ENCODE peak calls at places on chromosomes 1 and 21, in eight cellular contexts. V is foreskin fibroblast, I is sigmoid colon, E is lung, U is HL-60, Q is AG04449, C is esophagus muscularis mucosa, T is lower leg skin. Z is an unnamed sample.

GRCh38 chr1:165290143-165290542 is 66.4 kb downstream of the LMX1A start:
- DNase-seq in V (peak), I (no peak), E (no peak), U (no peak), Q (no peak), C (no peak), T (peak), Z (no peak)

GRCh38 chr1:22471078-22471477 is 19.4 kb downstream of the ZBTB40 start:
- DNase-seq in V (peak), I (peak), E (peak), U (no peak), Q (no peak), C (no peak), T (no peak), Z (no peak)

GRCh38 chr21:32753818-32754610 is 17.5 kb downstream of the PAXBP1 start:
- DNase-seq in V (no peak), I (no peak), E (no peak), U (no peak), Q (no peak), C (no peak), T (no peak), Z (no peak)

GRCh38 chr1:187787696-187788095 is 958.9 kb downstream of the PLA2G4A start:
- DNase-seq in V (no peak), I (no peak), E (no peak), U (no peak), Q (no peak), C (no peak), T (no peak), Z (no peak)

GRCh38 chr1:1419812-1420653 is 1.0 kb downstream of the ANKRD65 start:
- DNase-seq in V (peak), I (no peak), E (no peak), U (no peak), Q (no peak), C (no peak), T (no peak), Z (no peak)

GRCh38 chr1:226889616-226890330 is 19.4 kb downstream of the PSEN2 start:
- DNase-seq in V (no peak), I (no peak), E (no peak), U (no peak), Q (no peak), C (no peak), T (no peak), Z (no peak)

GRCh38 chr1:168164771-168165170 is 14.0 kb upstream of the TIPRL start:
- DNase-seq in V (peak), I (no peak), E (no peak), U (no peak), Q (no peak), C (peak), T (no peak), Z (peak)

GRCh38 chr1:226987623-226988336 is 47.7 kb downstream of the COQ8A start:
- DNase-seq in V (no peak), I (peak), E (no peak), U (no peak), Q (no peak), C (peak), T (no peak), Z (no peak)

GRCh38 chr1:33918368-33918767 is 54.5 kb downstream of the HMGB4 start:
- DNase-seq in V (peak), I (no peak), E (no peak), U (no peak), Q (peak), C (no peak), T (no peak), Z (no peak)

GRCh38 chr21:43368685-43369084 is 58.2 kb downstream of the SIK1 start:
- DNase-seq in V (no peak), I (no peak), E (no peak), U (no peak), Q (no peak), C (no peak), T (no peak), Z (no peak)

GRCh38 chr1:109564189-109564878 is 15.9 kb downstream of the GNAI3 start:
- DNase-seq in V (no peak), I (no peak), E (no peak), U (no peak), Q (no peak), C (no peak), T (no peak), Z (no peak)

GRCh38 chr1:29672955-29673507 is 436.7 kb downstream of the PTPRU start:
- DNase-seq in V (no peak), I (no peak), E (peak), U (no peak), Q (no peak), C (peak), T (no peak), Z (no peak)

GRCh38 chr1:30405631-30406212 is 317.7 kb downstream of the MATN1 start:
- DNase-seq in V (no peak), I (no peak), E (no peak), U (no peak), Q (no peak), C (peak), T (no peak), Z (no peak)

GRCh38 chr1:100151679-100152078 is 18.7 kb downstream of the TRMT13 start:
- DNase-seq in V (no peak), I (no peak), E (no peak), U (no peak), Q (no peak), C (no peak), T (no peak), Z (no peak)

GRCh38 chr1:115764541-115764940 is 4.0 kb downstream of the CASQ2 start:
- DNase-seq in V (peak), I (no peak), E (no peak), U (no peak), Q (no peak), C (peak), T (no peak), Z (peak)

GRCh38 chr1:27383661-27384060 is 528 bp upstream of the CD164L2 start:
- DNase-seq in V (no peak), I (no peak), E (no peak), U (no peak), Q (no peak), C (no peak), T (no peak), Z (no peak)

GRCh38 chr1:240591552-240591951 is 20.4 kb downstream of the GREM2 start:
- DNase-seq in V (no peak), I (no peak), E (no peak), U (no peak), Q (no peak), C (peak), T (no peak), Z (no peak)

GRCh38 chr1:19512545-19512944 is 27.2 kb upstream of the CAPZB start:
- DNase-seq in V (peak), I (no peak), E (no peak), U (no peak), Q (no peak), C (no peak), T (no peak), Z (no peak)

GRCh38 chr1:1890506-1891348 is at the start of gene GNB1:
- DNase-seq in V (peak), I (peak), E (peak), U (peak), Q (no peak), C (peak), T (peak), Z (peak)

GRCh38 chr1:65963161-65963888 is 170.6 kb downstream of the PDE4B start:
- DNase-seq in V (no peak), I (no peak), E (no peak), U (no peak), Q (no peak), C (no peak), T (no peak), Z (peak)

GRCh38 chr1:86154581-86155060 is 2.0 kb downstream of the COL24A1 start:
- DNase-seq in V (peak), I (peak), E (no peak), U (no peak), Q (no peak), C (no peak), T (no peak), Z (peak)

DNA sequence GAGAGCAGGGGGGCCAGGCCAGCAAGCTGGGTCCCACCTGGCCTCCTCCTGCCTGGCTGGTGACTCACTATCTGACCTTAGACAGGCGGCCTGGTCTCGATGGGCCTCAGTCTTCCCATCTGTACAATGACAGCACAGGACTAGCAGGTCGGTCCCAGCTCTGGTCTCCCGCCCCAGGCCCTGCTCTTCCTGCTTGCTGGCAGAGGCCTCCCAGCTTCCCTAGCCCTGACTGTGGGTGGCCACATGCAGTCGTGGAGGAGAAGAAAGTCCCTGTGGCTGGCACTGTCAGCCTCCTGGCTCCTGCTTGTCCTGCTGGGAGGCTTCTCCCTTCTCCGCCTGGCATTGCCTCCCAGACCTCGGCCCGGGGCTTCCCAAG is 817 bp downstream of the EXTL1 start:
- DNase-seq in V (no peak), I (no peak), E (no peak), U (no peak), Q (no peak), C (no peak), T (no peak), Z (no peak)
- H3K4me3 ChIP-seq in V (no peak), I (no peak), E (no peak), U (no peak), Q (peak), C (no peak), T (no peak), Z (no peak)

GRCh38 chr1:8460132-8460544 is 142.2 kb downstream of the SLC45A1 start:
- DNase-seq in V (peak), I (no peak), E (no peak), U (no peak), Q (no peak), C (no peak), T (no peak), Z (no peak)
- TF ChIP-seq CTCF in V (no peak), I (no peak), E (no peak), U (no peak), Q (peak), C (peak), T (no peak), Z (no peak)

GRCh38 chr1:16208270-16208987 is 4.0 kb downstream of the ARHGEF19 start:
- DNase-seq in V (peak), I (no peak), E (no peak), U (no peak), Q (no peak), C (no peak), T (no peak), Z (peak)
- H3K4me3 ChIP-seq in V (no peak), I (no peak), E (no peak), U (no peak), Q (no peak), C (no peak), T (no peak), Z (no peak)

GRCh38 chr1:80158771-80159170 is 1152.2 kb upstream of the ADGRL4 start:
- DNase-seq in V (peak), I (no peak), E (no peak), U (no peak), Q (no peak), C (no peak), T (no peak), Z (peak)

GRCh38 chr1:80158266-80158665 is 1151.7 kb upstream of the ADGRL4 start:
- DNase-seq in V (no peak), I (no peak), E (no peak), U (no peak), Q (no peak), C (no peak), T (no peak), Z (no peak)

GRCh38 chr1:80164150-80164549 is 1157.6 kb upstream of the ADGRL4 start:
- DNase-seq in V (no peak), I (no peak), E (no peak), U (no peak), Q (no peak), C (no peak), T (no peak), Z (no peak)
- TF ChIP-seq CTCF in V (no peak), I (no peak), E (no peak), U (no peak), Q (no peak), C (no peak), T (no peak), Z (no peak)

GRCh38 chr1:213982515-213982813 is 5.3 kb upstream of the PROX1 start:
- DNase-seq in V (no peak), I (no peak), E (no peak), U (no peak), Q (no peak), C (no peak), T (no peak), Z (no peak)
- H3K4me3 ChIP-seq in V (no peak), I (peak), E (no peak), U (no peak), Q (no peak), C (peak), T (no peak), Z (no peak)

GRCh38 chr1:248857749-248858095 is 1.2 kb downstream of the ZNF692 start:
- DNase-seq in V (no peak), I (no peak), E (no peak), U (no peak), Q (no peak), C (no peak), T (no peak), Z (no peak)

GRCh38 chr1:248857201-248857600 is 1.7 kb downstream of the ZNF692 start:
- DNase-seq in V (no peak), I (no peak), E (no peak), U (no peak), Q (no peak), C (no peak), T (no peak), Z (no peak)

GRCh38 chr1:248858891-248859889 is at the start of gene ZNF692:
- DNase-seq in V (peak), I (peak), E (peak), U (peak), Q (peak), C (peak), T (peak), Z (peak)

GRCh38 chr1:248860007-248860406 is 1.1 kb upstream of the ZNF692 start:
- DNase-seq in V (no peak), I (no peak), E (no peak), U (no peak), Q (no peak), C (no peak), T (no peak), Z (no peak)

DNA sequence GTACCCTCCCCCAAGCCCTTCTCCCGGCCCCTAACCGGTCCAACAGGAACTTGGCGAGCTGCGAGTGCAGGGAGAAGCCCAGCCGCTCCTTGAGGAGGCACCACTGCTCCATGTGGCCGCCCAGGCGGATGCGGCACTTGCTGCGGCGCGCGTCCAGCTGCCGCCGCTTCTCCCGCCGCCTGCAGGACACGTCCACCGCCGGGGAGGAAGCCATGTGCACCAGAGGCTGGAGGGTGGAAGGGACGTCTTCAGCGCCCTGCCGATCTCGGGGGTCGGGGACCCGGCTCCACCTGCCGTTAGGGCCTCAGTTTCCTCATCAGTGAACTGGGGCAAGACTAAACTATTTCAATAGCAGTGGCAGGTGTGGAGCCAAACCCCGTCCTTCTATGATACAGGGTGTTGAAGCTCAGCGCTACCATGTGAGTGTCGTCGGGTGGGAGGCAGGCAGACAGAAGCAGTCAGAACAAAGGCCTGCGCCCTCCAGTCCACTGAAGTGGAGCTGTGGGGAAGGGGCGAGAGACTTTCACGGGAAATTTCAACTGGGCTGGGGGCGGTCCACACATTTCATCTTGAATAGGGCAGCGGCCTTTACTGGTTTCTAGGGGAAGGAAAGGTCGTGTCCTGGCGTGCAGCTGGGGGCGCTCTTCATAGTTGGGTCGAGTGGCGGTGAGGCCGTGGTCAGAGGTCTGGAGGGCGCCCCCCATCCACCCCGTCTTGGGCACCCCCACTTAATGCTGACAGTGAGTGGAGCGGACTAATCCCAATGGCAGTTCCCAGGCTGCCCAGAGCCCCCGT is 592 bp downstream of the ZNF692 start:
- DNase-seq in V (peak), I (peak), E (peak), U (peak), Q (no peak), C (no peak), T (no peak), Z (peak)
- TF ChIP-seq CTCF in V (peak), I (no peak), E (peak), U (peak), Q (peak), C (peak), T (no peak), Z (peak)

GRCh38 chr1:41515778-41516167 is 31.3 kb upstream of the EDN2 start:
- DNase-seq in V (no peak), I (no peak), E (no peak), U (no peak), Q (no peak), C (no peak), T (no peak), Z (no peak)
- H3K4me3 ChIP-seq in V (no peak), I (no peak), E (no peak), U (no peak), Q (no peak), C (peak), T (no peak), Z (no peak)

GRCh38 chr1:246508897-246509688 is 2.0 kb upstream of the SMYD3 start:
- DNase-seq in V (no peak), I (no peak), E (no peak), U (no peak), Q (no peak), C (no peak), T (no peak), Z (no peak)
- TF ChIP-seq CTCF in V (no peak), I (no peak), E (no peak), U (no peak), Q (no peak), C (no peak), T (no peak), Z (no peak)